ENCODE peak calls at places on chromosomes 13 and 19, in four cellular contexts. K is WTC11, B is cardiac fibroblast, F is body of pancreas. L is an unnamed sample.

GRCh38 chr13:95300625-95301134 is 571 bp downstream of the ABCC4 start:
- DNase-seq in K (peak; percentile 50), B (peak; percentile 57), F (peak; percentile 24), L (peak; percentile 37)

GRCh38 chr19:18437481-18438330 is at the start of gene ISYNA1:
- DNase-seq in K (peak; percentile 74), B (peak; percentile 64), F (peak; percentile 58), L (peak; percentile 45)

GRCh38 chr13:36282818-36283432 is 14.7 kb downstream of the CCDC169 start:
- DNase-seq in K (no peak), B (peak; percentile 69), F (no peak), L (no peak)

GRCh38 chr13:110107568-110108347 is 199.2 kb downstream of the COL4A1 start:
- DNase-seq in K (peak; percentile 65), B (no peak), F (no peak), L (no peak)

GRCh38 chr13:40087021-40088002 is 431.9 kb downstream of the COG6 start:
- DNase-seq in K (peak; percentile 22), B (no peak), F (no peak), L (no peak)

GRCh38 chr13:35716186-35716585 is 239.7 kb upstream of the MAB21L1 start:
- DNase-seq in K (no peak), B (peak; percentile 37), F (no peak), L (peak; percentile 16)

GRCh38 chr13:111387945-111388600 is 67.6 kb downstream of the TEX29 start:
- DNase-seq in K (no peak), B (no peak), F (no peak), L (no peak)

GRCh38 chr19:3899531-3900294 is 19.2 kb downstream of the ATCAY start:
- DNase-seq in K (no peak), B (no peak), F (no peak), L (no peak)

GRCh38 chr13:31008400-31009115 is 76.1 kb downstream of the TEX26 start:
- DNase-seq in K (no peak), B (no peak), F (no peak), L (no peak)

GRCh38 chr19:53086949-53087348 is 16.3 kb downstream of the ZNF160 start:
- DNase-seq in K (no peak), B (peak; percentile 95), F (no peak), L (no peak)

GRCh38 chr19:13884726-13885591 is 8.0 kb downstream of the NANOS3 start:
- DNase-seq in K (no peak), B (no peak), F (peak; percentile 92), L (no peak)

GRCh38 chr19:32224371-32225244 is 120.8 kb upstream of the ZNF507 start:
- DNase-seq in K (peak; percentile 69), B (peak; percentile 53), F (peak; percentile 61), L (peak; percentile 78)

GRCh38 chr19:23718802-23719201 is 31.8 kb upstream of the ZNF675 start:
- DNase-seq in K (peak; percentile 42), B (no peak), F (no peak), L (no peak)

GRCh38 chr13:113771709-113772331 is 12.8 kb downstream of the TMEM255B start:
- DNase-seq in K (no peak), B (peak; percentile 34), F (no peak), L (no peak)

GRCh38 chr19:10517361-10517759 is at the start of gene S1PR5:
- DNase-seq in K (peak; percentile 54), B (no peak), F (peak; percentile 50), L (peak; percentile 5)

GRCh38 chr13:94595006-94595942 is 678 bp downstream of the TGDS start:
- DNase-seq in K (no peak), B (peak; percentile 21), F (peak; percentile 23), L (no peak)

GRCh38 chr19:55586976-55587668 is 6.5 kb upstream of the ZNF579 start:
- DNase-seq in K (peak; percentile 98), B (peak; percentile 95), F (peak; percentile 96), L (peak; percentile 99)

GRCh38 chr13:111120422-111120821 is 5.3 kb downstream of the ARHGEF7 start:
- DNase-seq in K (no peak), B (no peak), F (no peak), L (no peak)

GRCh38 chr13:50713849-50714248 is 129.6 kb downstream of the DLEU7 start:
- DNase-seq in K (no peak), B (peak; percentile 49), F (no peak), L (no peak)

GRCh38 chr13:48038763-48039162 is 1.2 kb downstream of the NUDT15 start:
- DNase-seq in K (no peak), B (no peak), F (no peak), L (no peak)

GRCh38 chr19:28313633-28314032 is 899.3 kb downstream of the UQCRFS1 start:
- DNase-seq in K (no peak), B (peak; percentile 90), F (peak; percentile 32), L (no peak)

GRCh38 chr19:49272204-49272603 is 52.8 kb downstream of the SLC6A16 start:
- DNase-seq in K (no peak), B (peak; percentile 25), F (no peak), L (no peak)

GRCh38 chr19:6343462-6343861 is 10.1 kb upstream of the ACER1 start:
- DNase-seq in K (no peak), B (no peak), F (no peak), L (no peak)

GRCh38 chr13:44267966-44268365 is 105.7 kb upstream of the SERP2 start:
- DNase-seq in K (no peak), B (peak; percentile 91), F (no peak), L (no peak)

GRCh38 chr19:48158210-48158790 is 11.8 kb downstream of the LIG1 start:
- DNase-seq in K (no peak), B (no peak), F (no peak), L (no peak)
- TF ChIP-seq CTCF in K (no peak), B (no peak), F (no peak), L (no peak)

GRCh38 chr19:15296353-15296752 is 36.0 kb downstream of the BRD4 start:
- DNase-seq in K (no peak), B (peak; percentile 59), F (no peak), L (no peak)

GRCh38 chr19:15298847-15299567 is 33.3 kb downstream of the BRD4 start:
- DNase-seq in K (no peak), B (no peak), F (no peak), L (no peak)

GRCh38 chr19:15296841-15297415 is 35.4 kb downstream of the BRD4 start:
- DNase-seq in K (no peak), B (no peak), F (no peak), L (no peak)

GRCh38 chr19:15299568-15300409 is 32.5 kb downstream of the BRD4 start:
- DNase-seq in K (no peak), B (peak; percentile 68), F (no peak), L (no peak)

DNA sequence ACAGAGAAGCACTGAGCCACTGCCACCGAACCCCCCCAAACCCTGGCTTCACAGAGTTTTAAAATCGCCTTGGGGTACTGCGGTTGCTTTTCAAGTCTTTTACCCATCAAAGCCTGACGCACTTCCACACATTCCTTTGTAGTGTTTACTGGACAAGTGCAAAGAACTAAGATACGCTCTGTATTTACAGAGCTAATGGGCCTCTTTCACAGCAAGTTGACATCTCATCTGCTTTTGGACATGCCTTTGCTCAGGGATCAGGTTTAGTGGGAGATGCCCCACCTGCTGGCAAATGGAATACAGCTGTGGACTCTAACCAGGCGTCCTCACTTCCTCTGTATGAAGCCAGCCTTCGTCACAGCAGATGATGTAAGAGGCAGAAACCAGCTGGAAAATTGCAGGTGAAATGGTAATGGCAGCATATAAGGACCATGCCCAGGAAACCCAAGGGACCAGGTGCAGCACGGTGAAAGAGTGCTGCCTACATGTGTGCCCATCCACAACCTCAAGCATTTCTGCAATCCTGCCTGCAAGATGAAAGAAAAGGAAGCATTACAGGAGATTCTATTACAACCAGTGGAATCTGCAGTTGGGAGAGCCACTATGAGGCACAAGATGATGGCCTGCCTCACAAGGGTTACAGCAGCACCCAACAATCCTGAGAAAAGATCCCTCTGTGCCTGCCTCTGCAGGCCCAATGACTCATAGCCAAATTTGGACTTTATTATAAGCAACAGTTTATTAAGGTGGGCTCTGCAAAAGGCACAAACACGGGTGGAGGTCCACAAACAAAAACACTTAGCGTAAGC is 34.7 kb downstream of the BRD4 start:
- DNase-seq in K (peak; percentile 33), B (peak; percentile 37), F (peak; percentile 22), L (peak; percentile 12)
- TF ChIP-seq CTCF in K (no peak), B (peak; percentile 21), F (no peak), L (no peak)

GRCh38 chr19:15550847-15551182 is 42.5 kb downstream of the CYP4F22 start:
- DNase-seq in K (peak; percentile 22), B (no peak), F (no peak), L (peak; percentile 14)
- TF ChIP-seq CTCF in K (no peak), B (no peak), F (no peak), L (no peak)

DNA sequence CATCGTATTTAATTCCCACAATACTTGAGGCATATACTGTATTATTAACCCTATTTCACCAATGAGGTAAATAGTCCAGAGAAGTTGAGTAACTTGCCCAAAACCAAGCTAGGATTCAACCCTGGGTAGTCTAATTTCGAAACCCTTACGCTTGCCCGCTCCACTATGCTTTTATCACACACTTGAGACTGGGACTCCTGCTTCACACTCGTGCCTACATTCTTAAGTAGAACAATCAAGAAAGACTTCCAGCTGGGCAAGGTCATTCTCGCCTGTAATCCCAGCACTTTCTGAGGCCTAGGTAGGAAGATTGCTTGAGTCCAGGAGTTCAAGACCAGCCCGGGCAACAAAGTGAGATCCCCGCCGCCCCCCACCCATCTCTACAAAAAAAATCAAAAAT is 3.6 kb downstream of the ZNF541 start:
- DNase-seq in K (no peak), B (no peak), F (no peak), L (no peak)
- TF ChIP-seq CTCF in K (no peak), B (no peak), F (no peak), L (no peak)

DNA sequence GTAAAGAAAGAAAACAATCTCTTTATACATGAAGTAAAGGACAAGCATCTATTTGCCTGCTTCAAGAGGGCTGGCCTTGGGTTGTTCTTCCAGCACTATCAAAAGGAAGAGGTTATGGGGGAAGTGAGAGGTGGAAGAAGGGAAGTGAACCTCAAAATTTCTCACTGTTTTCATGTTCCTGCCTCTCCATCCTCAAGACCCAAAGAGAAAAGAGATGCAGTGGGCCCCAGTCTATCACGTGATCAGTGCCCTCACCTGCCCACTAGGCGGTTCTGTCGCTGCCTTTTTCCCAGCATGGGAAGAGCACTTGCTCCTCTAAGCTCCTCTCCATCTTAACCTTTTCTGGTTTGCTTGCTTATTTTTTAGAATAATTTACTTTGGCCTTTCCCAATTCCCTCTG is 6.2 kb upstream of the USP12 start:
- DNase-seq in K (peak; percentile 56), B (no peak), F (no peak), L (no peak)
- TF ChIP-seq CTCF in K (no peak), B (no peak), F (no peak), L (no peak)

GRCh38 chr19:955803-956746 is 28.1 kb upstream of the WDR18 start:
- DNase-seq in K (peak; percentile 25), B (no peak), F (peak; percentile 54), L (peak; percentile 65)
- TF ChIP-seq CTCF in K (no peak), B (no peak), F (no peak), L (no peak)

DNA sequence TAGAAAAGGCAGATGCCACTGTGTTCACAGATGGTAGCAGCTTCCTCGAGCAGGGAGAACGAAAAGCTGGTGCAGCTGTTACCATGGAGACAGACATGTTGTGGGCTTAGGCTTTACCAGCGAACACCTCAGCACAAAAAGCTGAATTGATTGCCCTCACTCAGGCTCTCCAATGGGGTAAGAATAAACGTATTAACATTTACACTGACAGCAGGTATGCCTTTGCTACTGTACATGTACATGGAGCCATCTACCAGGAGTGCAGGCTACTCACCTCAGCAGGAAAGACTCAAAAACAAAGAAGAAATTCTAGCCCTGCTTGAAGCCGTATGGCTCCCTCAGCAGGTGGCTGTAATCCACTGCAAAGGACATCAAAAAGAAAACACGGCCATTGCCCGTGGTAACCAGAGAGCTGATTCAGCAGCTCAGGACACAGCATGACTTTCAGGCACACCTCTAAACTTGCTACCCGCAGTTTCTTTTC is 197.7 kb downstream of the ZNF737 start:
- DNase-seq in K (peak; percentile 52), B (no peak), F (peak; percentile 69), L (no peak)
- TF ChIP-seq CTCF in K (no peak), B (no peak), F (no peak), L (no peak)

L was measured in Calu3.